ENCODE peak calls at places on chromosomes 6 and 20, in seven cellular contexts. One of them, this sample, is unnamed. For H3K9me3, the result is how much of the 10 kb centered on the place peaks cover.

GRCh38 chr6:153208706-153209105 is 77.6 kb upstream of the RGS17 start:
- DNase-seq in heart right ventricle: peak
- DNase-seq in adrenal gland: no peak
- DNase-seq in neuronal stem cell: no peak
- DNase-seq in naive thymus-derived CD4-positive, alpha-beta T cell: no peak
- DNase-seq in IMR-90: no peak
- DNase-seq in heart left ventricle: peak
- DNase-seq in this sample: no peak

GRCh38 chr20:31718952-31719643 is 3.6 kb downstream of the BCL2L1 start:
- DNase-seq in heart left ventricle: no peak
- DNase-seq in neuronal stem cell: no peak
- DNase-seq in naive thymus-derived CD4-positive, alpha-beta T cell: no peak
- DNase-seq in IMR-90: no peak
- DNase-seq in adrenal gland: no peak
- DNase-seq in heart right ventricle: no peak
- DNase-seq in this sample: no peak

GRCh38 chr6:38239719-38240451 is 399.8 kb downstream of the BTBD9 start:
- DNase-seq in neuronal stem cell: no peak
- DNase-seq in naive thymus-derived CD4-positive, alpha-beta T cell: no peak
- DNase-seq in heart left ventricle: no peak
- DNase-seq in heart right ventricle: no peak
- DNase-seq in adrenal gland: no peak
- DNase-seq in IMR-90: peak
- DNase-seq in this sample: no peak

GRCh38 chr20:38294334-38294592 is 9.7 kb upstream of the BPI start:
- DNase-seq in adrenal gland: no peak
- DNase-seq in neuronal stem cell: no peak
- DNase-seq in IMR-90: no peak
- DNase-seq in heart right ventricle: no peak
- DNase-seq in heart left ventricle: no peak
- DNase-seq in naive thymus-derived CD4-positive, alpha-beta T cell: no peak
- DNase-seq in this sample: no peak

GRCh38 chr6:16687045-16687444 is 74.2 kb downstream of the ATXN1 start:
- DNase-seq in heart right ventricle: no peak
- DNase-seq in adrenal gland: no peak
- DNase-seq in neuronal stem cell: no peak
- DNase-seq in heart left ventricle: no peak
- DNase-seq in IMR-90: no peak
- DNase-seq in naive thymus-derived CD4-positive, alpha-beta T cell: no peak
- DNase-seq in this sample: no peak

GRCh38 chr6:7073810-7074525 is 33.8 kb upstream of the RREB1 start:
- DNase-seq in adrenal gland: peak
- DNase-seq in heart left ventricle: peak
- DNase-seq in neuronal stem cell: no peak
- DNase-seq in heart right ventricle: no peak
- DNase-seq in naive thymus-derived CD4-positive, alpha-beta T cell: peak
- DNase-seq in IMR-90: no peak
- DNase-seq in this sample: no peak

GRCh38 chr6:142929751-142930358 is 15.1 kb downstream of the HIVEP2 start:
- DNase-seq in IMR-90: peak
- DNase-seq in adrenal gland: no peak
- DNase-seq in heart left ventricle: no peak
- DNase-seq in naive thymus-derived CD4-positive, alpha-beta T cell: no peak
- DNase-seq in neuronal stem cell: no peak
- DNase-seq in heart right ventricle: no peak
- DNase-seq in this sample: no peak

GRCh38 chr6:150328744-150329400 is 39.9 kb upstream of the IYD start:
- DNase-seq in naive thymus-derived CD4-positive, alpha-beta T cell: no peak
- DNase-seq in heart left ventricle: no peak
- DNase-seq in IMR-90: no peak
- DNase-seq in heart right ventricle: no peak
- DNase-seq in neuronal stem cell: no peak
- DNase-seq in adrenal gland: no peak
- DNase-seq in this sample: no peak

GRCh38 chr6:106194949-106195919 is 109.1 kb downstream of the PRDM1 start:
- DNase-seq in heart right ventricle: no peak
- DNase-seq in adrenal gland: no peak
- DNase-seq in IMR-90: peak
- DNase-seq in heart left ventricle: no peak
- DNase-seq in naive thymus-derived CD4-positive, alpha-beta T cell: peak
- DNase-seq in neuronal stem cell: no peak
- DNase-seq in this sample: no peak

GRCh38 chr6:44858998-44859397 is 469.1 kb upstream of the RUNX2 start:
- DNase-seq in naive thymus-derived CD4-positive, alpha-beta T cell: peak
- DNase-seq in adrenal gland: no peak
- DNase-seq in neuronal stem cell: no peak
- DNase-seq in heart left ventricle: no peak
- DNase-seq in IMR-90: no peak
- DNase-seq in heart right ventricle: no peak
- DNase-seq in this sample: no peak

GRCh38 chr6:151254451-151255081 is 14.8 kb downstream of the AKAP12 start:
- DNase-seq in adrenal gland: no peak
- DNase-seq in neuronal stem cell: no peak
- DNase-seq in IMR-90: peak
- DNase-seq in heart left ventricle: no peak
- DNase-seq in naive thymus-derived CD4-positive, alpha-beta T cell: no peak
- DNase-seq in heart right ventricle: no peak
- DNase-seq in this sample: no peak

GRCh38 chr20:18638768-18639167 is 50.9 kb downstream of the DTD1 start:
- DNase-seq in heart left ventricle: no peak
- DNase-seq in adrenal gland: no peak
- DNase-seq in IMR-90: peak
- DNase-seq in naive thymus-derived CD4-positive, alpha-beta T cell: no peak
- DNase-seq in heart right ventricle: no peak
- DNase-seq in neuronal stem cell: no peak
- DNase-seq in this sample: no peak

GRCh38 chr20:57620999-57621398 is 773 bp upstream of the ZBP1 start:
- DNase-seq in heart right ventricle: no peak
- DNase-seq in heart left ventricle: peak
- DNase-seq in neuronal stem cell: no peak
- DNase-seq in naive thymus-derived CD4-positive, alpha-beta T cell: no peak
- DNase-seq in IMR-90: no peak
- DNase-seq in adrenal gland: no peak
- DNase-seq in this sample: no peak

GRCh38 chr6:100657678-100658330 is 193.1 kb upstream of the SIM1 start:
- DNase-seq in adrenal gland: no peak
- DNase-seq in heart left ventricle: no peak
- DNase-seq in naive thymus-derived CD4-positive, alpha-beta T cell: peak
- DNase-seq in IMR-90: peak
- DNase-seq in heart right ventricle: no peak
- DNase-seq in neuronal stem cell: no peak
- DNase-seq in this sample: no peak

GRCh38 chr6:81751388-81752083 is 945 bp downstream of the TENT5A start:
- DNase-seq in heart left ventricle: peak
- DNase-seq in neuronal stem cell: peak
- DNase-seq in naive thymus-derived CD4-positive, alpha-beta T cell: peak
- DNase-seq in adrenal gland: peak
- DNase-seq in heart right ventricle: peak
- DNase-seq in IMR-90: peak
- DNase-seq in this sample: peak

GRCh38 chr6:168061269-168062210 is 17.5 kb downstream of the FRMD1 start:
- DNase-seq in neuronal stem cell: no peak
- DNase-seq in naive thymus-derived CD4-positive, alpha-beta T cell: no peak
- DNase-seq in heart right ventricle: no peak
- DNase-seq in IMR-90: no peak
- DNase-seq in heart left ventricle: no peak
- DNase-seq in adrenal gland: no peak
- DNase-seq in this sample: no peak

GRCh38 chr6:163323719-163324118 is 90.8 kb upstream of the QKI start:
- DNase-seq in IMR-90: no peak
- DNase-seq in naive thymus-derived CD4-positive, alpha-beta T cell: no peak
- DNase-seq in heart left ventricle: no peak
- DNase-seq in adrenal gland: no peak
- DNase-seq in heart right ventricle: no peak
- DNase-seq in neuronal stem cell: no peak
- DNase-seq in this sample: no peak

GRCh38 chr20:19886666-19887288 is 128.7 kb downstream of the RIN2 start:
- DNase-seq in heart left ventricle: no peak
- DNase-seq in heart right ventricle: no peak
- DNase-seq in naive thymus-derived CD4-positive, alpha-beta T cell: no peak
- DNase-seq in IMR-90: peak
- DNase-seq in adrenal gland: no peak
- DNase-seq in neuronal stem cell: no peak
- DNase-seq in this sample: no peak

GRCh38 chr6:56155634-56156141 is 91.7 kb downstream of the COL21A1 start:
- DNase-seq in IMR-90: no peak
- DNase-seq in adrenal gland: no peak
- DNase-seq in naive thymus-derived CD4-positive, alpha-beta T cell: no peak
- DNase-seq in heart right ventricle: no peak
- DNase-seq in heart left ventricle: no peak
- DNase-seq in neuronal stem cell: no peak
- DNase-seq in this sample: no peak

GRCh38 chr20:55855052-55855451 is 150.3 kb downstream of the CBLN4 start:
- DNase-seq in naive thymus-derived CD4-positive, alpha-beta T cell: no peak
- DNase-seq in neuronal stem cell: no peak
- DNase-seq in IMR-90: no peak
- DNase-seq in heart right ventricle: no peak
- DNase-seq in adrenal gland: no peak
- DNase-seq in heart left ventricle: no peak
- DNase-seq in this sample: no peak
- H3K9me3 ChIP-seq in naive thymus-derived CD4-positive, alpha-beta T cell: under half
- H3K9me3 ChIP-seq in neuronal stem cell: under half
- H3K9me3 ChIP-seq in IMR-90: under half
- H3K9me3 ChIP-seq in heart right ventricle: under half
- H3K9me3 ChIP-seq in adrenal gland: under half
- H3K9me3 ChIP-seq in heart left ventricle: under half
- H3K9me3 ChIP-seq in this sample: under half

GRCh38 chr6:14903176-14904088 is 342.4 kb upstream of the JARID2 start:
- DNase-seq in naive thymus-derived CD4-positive, alpha-beta T cell: no peak
- DNase-seq in adrenal gland: no peak
- DNase-seq in neuronal stem cell: no peak
- DNase-seq in heart right ventricle: no peak
- DNase-seq in IMR-90: no peak
- DNase-seq in heart left ventricle: no peak
- DNase-seq in this sample: no peak

GRCh38 chr6:14906621-14907020 is 339.2 kb upstream of the JARID2 start:
- DNase-seq in IMR-90: no peak
- DNase-seq in heart right ventricle: no peak
- DNase-seq in adrenal gland: no peak
- DNase-seq in heart left ventricle: no peak
- DNase-seq in naive thymus-derived CD4-positive, alpha-beta T cell: no peak
- DNase-seq in neuronal stem cell: no peak
- DNase-seq in this sample: no peak

GRCh38 chr6:14900919-14901318 is 344.9 kb upstream of the JARID2 start:
- DNase-seq in heart left ventricle: no peak
- DNase-seq in IMR-90: no peak
- DNase-seq in heart right ventricle: no peak
- DNase-seq in naive thymus-derived CD4-positive, alpha-beta T cell: no peak
- DNase-seq in neuronal stem cell: no peak
- DNase-seq in adrenal gland: no peak
- DNase-seq in this sample: no peak

GRCh38 chr6:14910692-14911547 is 334.9 kb upstream of the JARID2 start:
- DNase-seq in adrenal gland: peak
- DNase-seq in IMR-90: peak
- DNase-seq in heart left ventricle: peak
- DNase-seq in naive thymus-derived CD4-positive, alpha-beta T cell: peak
- DNase-seq in heart right ventricle: no peak
- DNase-seq in neuronal stem cell: no peak
- DNase-seq in this sample: no peak

DNA sequence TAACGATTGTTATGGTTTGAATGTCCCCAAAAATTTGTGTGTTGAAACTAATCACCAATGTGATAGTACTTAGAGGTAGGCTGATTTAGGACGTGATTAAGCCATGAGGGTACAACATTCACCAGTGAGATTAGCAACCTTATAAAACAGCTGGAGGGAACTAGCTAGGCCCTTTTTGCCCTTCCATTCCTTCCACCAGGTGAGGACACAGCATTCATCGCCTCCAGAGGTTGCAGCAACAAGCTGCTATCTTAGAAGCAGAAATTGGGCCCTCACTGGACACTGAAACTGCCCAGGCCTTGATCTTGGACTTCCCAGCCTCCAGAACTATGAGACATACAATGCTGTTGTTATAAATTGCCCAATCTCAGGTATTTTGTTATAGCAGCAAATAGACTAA is 340.7 kb upstream of the JARID2 start:
- DNase-seq in naive thymus-derived CD4-positive, alpha-beta T cell: no peak
- DNase-seq in heart right ventricle: no peak
- DNase-seq in adrenal gland: no peak
- DNase-seq in IMR-90: no peak
- DNase-seq in heart left ventricle: no peak
- DNase-seq in neuronal stem cell: no peak
- DNase-seq in this sample: no peak
- H3K9me3 ChIP-seq in naive thymus-derived CD4-positive, alpha-beta T cell: under half
- H3K9me3 ChIP-seq in heart right ventricle: under half
- H3K9me3 ChIP-seq in adrenal gland: under half
- H3K9me3 ChIP-seq in IMR-90: under half
- H3K9me3 ChIP-seq in heart left ventricle: under half
- H3K9me3 ChIP-seq in neuronal stem cell: under half
- H3K9me3 ChIP-seq in this sample: under half

GRCh38 chr6:124677874-124678273 is 284.4 kb upstream of the RNF217 start:
- DNase-seq in adrenal gland: no peak
- DNase-seq in IMR-90: no peak
- DNase-seq in heart left ventricle: no peak
- DNase-seq in neuronal stem cell: no peak
- DNase-seq in heart right ventricle: no peak
- DNase-seq in naive thymus-derived CD4-positive, alpha-beta T cell: no peak
- DNase-seq in this sample: no peak
- H3K9me3 ChIP-seq in adrenal gland: under half
- H3K9me3 ChIP-seq in IMR-90: under half
- H3K9me3 ChIP-seq in heart left ventricle: under half
- H3K9me3 ChIP-seq in neuronal stem cell: under half
- H3K9me3 ChIP-seq in heart right ventricle: under half
- H3K9me3 ChIP-seq in naive thymus-derived CD4-positive, alpha-beta T cell: under half
- H3K9me3 ChIP-seq in this sample: under half

GRCh38 chr20:49284818-49285217 is 7.0 kb upstream of the ZNFX1 start:
- DNase-seq in heart right ventricle: no peak
- DNase-seq in heart left ventricle: no peak
- DNase-seq in neuronal stem cell: no peak
- DNase-seq in IMR-90: no peak
- DNase-seq in naive thymus-derived CD4-positive, alpha-beta T cell: no peak
- DNase-seq in adrenal gland: no peak
- DNase-seq in this sample: no peak
- H3K9me3 ChIP-seq in heart right ventricle: under half
- H3K9me3 ChIP-seq in heart left ventricle: half or more
- H3K9me3 ChIP-seq in neuronal stem cell: half or more
- H3K9me3 ChIP-seq in IMR-90: under half
- H3K9me3 ChIP-seq in naive thymus-derived CD4-positive, alpha-beta T cell: half or more
- H3K9me3 ChIP-seq in adrenal gland: under half
- H3K9me3 ChIP-seq in this sample: half or more

DNA sequence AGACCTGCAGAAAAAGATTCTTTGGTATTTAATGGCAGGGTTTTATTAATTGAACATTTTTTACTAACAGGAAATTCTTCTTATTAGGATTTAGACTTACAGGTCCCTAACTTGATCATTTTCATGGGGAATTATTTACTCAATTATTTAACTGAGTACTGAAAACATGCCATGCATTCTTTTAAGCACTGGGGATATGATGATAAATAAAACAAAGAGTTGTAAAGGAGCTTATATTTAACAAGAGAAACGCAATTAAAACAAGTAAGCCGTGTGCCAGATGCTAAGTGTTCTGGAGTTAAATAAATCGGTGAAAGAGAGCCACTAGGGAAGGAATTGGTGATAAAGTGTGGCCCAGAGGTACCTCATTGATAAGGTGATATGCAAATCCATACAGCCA is 214.2 kb upstream of the HTR1E start:
- DNase-seq in neuronal stem cell: no peak
- DNase-seq in heart left ventricle: no peak
- DNase-seq in adrenal gland: no peak
- DNase-seq in naive thymus-derived CD4-positive, alpha-beta T cell: no peak
- DNase-seq in IMR-90: no peak
- DNase-seq in heart right ventricle: no peak
- DNase-seq in this sample: no peak
- H3K9me3 ChIP-seq in neuronal stem cell: under half
- H3K9me3 ChIP-seq in heart left ventricle: under half
- H3K9me3 ChIP-seq in adrenal gland: under half
- H3K9me3 ChIP-seq in naive thymus-derived CD4-positive, alpha-beta T cell: under half
- H3K9me3 ChIP-seq in IMR-90: under half
- H3K9me3 ChIP-seq in heart right ventricle: under half
- H3K9me3 ChIP-seq in this sample: under half

This sample was measured in T-helper 17 cell.